ENCODE peak calls at places on chromosomes 7 and 10, in five cellular contexts. One of them, this sample, is unnamed.

GRCh38 chr10:102120142-102120986 is at the start of gene LDB1:
- DNase-seq in GM13976: peak
- DNase-seq in HuH-7: peak
- DNase-seq in activated T-cell treated with anti-CD3 and anti-CD28 coated beads, Interleukin-2, amount 50 U/mL, for 72 hours: peak
- DNase-seq in foreskin fibroblast: peak
- DNase-seq in this sample: peak

GRCh38 chr7:54014765-54015164 is 527.4 kb upstream of the VSTM2A start:
- DNase-seq in GM13976: no peak
- DNase-seq in HuH-7: no peak
- DNase-seq in activated T-cell treated with anti-CD3 and anti-CD28 coated beads, Interleukin-2, amount 50 U/mL, for 72 hours: no peak
- DNase-seq in foreskin fibroblast: no peak
- DNase-seq in this sample: no peak

GRCh38 chr10:104622598-104623209 is 18.4 kb upstream of the SORCS3 start:
- DNase-seq in GM13976: no peak
- DNase-seq in HuH-7: peak
- DNase-seq in activated T-cell treated with anti-CD3 and anti-CD28 coated beads, Interleukin-2, amount 50 U/mL, for 72 hours: no peak
- DNase-seq in foreskin fibroblast: peak
- DNase-seq in this sample: peak

GRCh38 chr7:100211342-100211780 is 8.4 kb upstream of the PVRIG start:
- DNase-seq in GM13976: peak
- DNase-seq in HuH-7: no peak
- DNase-seq in activated T-cell treated with anti-CD3 and anti-CD28 coated beads, Interleukin-2, amount 50 U/mL, for 72 hours: peak
- DNase-seq in foreskin fibroblast: no peak
- DNase-seq in this sample: no peak

GRCh38 chr10:70458329-70459060 is 17.0 kb upstream of the NODAL start:
- DNase-seq in GM13976: peak
- DNase-seq in HuH-7: no peak
- DNase-seq in activated T-cell treated with anti-CD3 and anti-CD28 coated beads, Interleukin-2, amount 50 U/mL, for 72 hours: peak
- DNase-seq in foreskin fibroblast: peak
- DNase-seq in this sample: peak

GRCh38 chr10:6511347-6511746 is 68.7 kb downstream of the PRKCQ start:
- DNase-seq in GM13976: no peak
- DNase-seq in HuH-7: no peak
- DNase-seq in activated T-cell treated with anti-CD3 and anti-CD28 coated beads, Interleukin-2, amount 50 U/mL, for 72 hours: no peak
- DNase-seq in foreskin fibroblast: no peak
- DNase-seq in this sample: no peak

GRCh38 chr7:157000047-157000726 is 10.3 kb downstream of the MNX1 start:
- DNase-seq in GM13976: peak
- DNase-seq in HuH-7: no peak
- DNase-seq in activated T-cell treated with anti-CD3 and anti-CD28 coated beads, Interleukin-2, amount 50 U/mL, for 72 hours: no peak
- DNase-seq in foreskin fibroblast: no peak
- DNase-seq in this sample: peak

GRCh38 chr10:108612485-108612884 is 1310.8 kb downstream of the XPNPEP1 start:
- DNase-seq in GM13976: no peak
- DNase-seq in HuH-7: no peak
- DNase-seq in activated T-cell treated with anti-CD3 and anti-CD28 coated beads, Interleukin-2, amount 50 U/mL, for 72 hours: no peak
- DNase-seq in foreskin fibroblast: no peak
- DNase-seq in this sample: no peak

GRCh38 chr10:28587270-28587969 is 54.5 kb downstream of the WAC start:
- DNase-seq in GM13976: no peak
- DNase-seq in HuH-7: no peak
- DNase-seq in activated T-cell treated with anti-CD3 and anti-CD28 coated beads, Interleukin-2, amount 50 U/mL, for 72 hours: no peak
- DNase-seq in foreskin fibroblast: peak
- DNase-seq in this sample: no peak

GRCh38 chr10:7789390-7789789 is 1.4 kb downstream of the ATP5F1C start:
- DNase-seq in GM13976: no peak
- DNase-seq in HuH-7: peak
- DNase-seq in activated T-cell treated with anti-CD3 and anti-CD28 coated beads, Interleukin-2, amount 50 U/mL, for 72 hours: no peak
- DNase-seq in foreskin fibroblast: peak
- DNase-seq in this sample: no peak

GRCh38 chr10:70357447-70358035 is 24.9 kb downstream of the LRRC20 start:
- DNase-seq in GM13976: no peak
- DNase-seq in HuH-7: no peak
- DNase-seq in activated T-cell treated with anti-CD3 and anti-CD28 coated beads, Interleukin-2, amount 50 U/mL, for 72 hours: no peak
- DNase-seq in foreskin fibroblast: peak
- DNase-seq in this sample: no peak

GRCh38 chr7:112207106-112207592 is 654 bp downstream of the ZNF277 start:
- DNase-seq in GM13976: peak
- DNase-seq in HuH-7: no peak
- DNase-seq in activated T-cell treated with anti-CD3 and anti-CD28 coated beads, Interleukin-2, amount 50 U/mL, for 72 hours: no peak
- DNase-seq in foreskin fibroblast: peak
- DNase-seq in this sample: peak

GRCh38 chr10:126387041-126387908 is 1.0 kb downstream of the ADAM12 start:
- DNase-seq in GM13976: peak
- DNase-seq in HuH-7: no peak
- DNase-seq in activated T-cell treated with anti-CD3 and anti-CD28 coated beads, Interleukin-2, amount 50 U/mL, for 72 hours: peak
- DNase-seq in foreskin fibroblast: peak
- DNase-seq in this sample: peak

GRCh38 chr7:54780490-54780889 is 21.5 kb upstream of the SEC61G start:
- DNase-seq in GM13976: no peak
- DNase-seq in HuH-7: no peak
- DNase-seq in activated T-cell treated with anti-CD3 and anti-CD28 coated beads, Interleukin-2, amount 50 U/mL, for 72 hours: no peak
- DNase-seq in foreskin fibroblast: no peak
- DNase-seq in this sample: no peak

GRCh38 chr7:158373761-158374545 is 213.7 kb downstream of the PTPRN2 start:
- DNase-seq in GM13976: no peak
- DNase-seq in HuH-7: no peak
- DNase-seq in activated T-cell treated with anti-CD3 and anti-CD28 coated beads, Interleukin-2, amount 50 U/mL, for 72 hours: no peak
- DNase-seq in foreskin fibroblast: no peak
- DNase-seq in this sample: no peak

GRCh38 chr10:114026189-114027040 is 17.3 kb upstream of the ADRB1 start:
- DNase-seq in GM13976: no peak
- DNase-seq in HuH-7: no peak
- DNase-seq in activated T-cell treated with anti-CD3 and anti-CD28 coated beads, Interleukin-2, amount 50 U/mL, for 72 hours: no peak
- DNase-seq in foreskin fibroblast: peak
- DNase-seq in this sample: no peak

GRCh38 chr10:17993361-17993760 is 41.6 kb downstream of the SLC39A12 start:
- DNase-seq in GM13976: no peak
- DNase-seq in HuH-7: no peak
- DNase-seq in activated T-cell treated with anti-CD3 and anti-CD28 coated beads, Interleukin-2, amount 50 U/mL, for 72 hours: no peak
- DNase-seq in foreskin fibroblast: peak
- DNase-seq in this sample: no peak

GRCh38 chr7:26648429-26649015 is 215.9 kb downstream of the SKAP2 start:
- DNase-seq in GM13976: no peak
- DNase-seq in HuH-7: no peak
- DNase-seq in activated T-cell treated with anti-CD3 and anti-CD28 coated beads, Interleukin-2, amount 50 U/mL, for 72 hours: no peak
- DNase-seq in foreskin fibroblast: peak
- DNase-seq in this sample: no peak

GRCh38 chr10:131685576-131685975 is 215.2 kb upstream of the PPP2R2D start:
- DNase-seq in GM13976: no peak
- DNase-seq in HuH-7: no peak
- DNase-seq in activated T-cell treated with anti-CD3 and anti-CD28 coated beads, Interleukin-2, amount 50 U/mL, for 72 hours: no peak
- DNase-seq in foreskin fibroblast: no peak
- DNase-seq in this sample: no peak

GRCh38 chr10:126090911-126091728 is 194.8 kb downstream of the FANK1 start:
- DNase-seq in GM13976: no peak
- DNase-seq in HuH-7: no peak
- DNase-seq in activated T-cell treated with anti-CD3 and anti-CD28 coated beads, Interleukin-2, amount 50 U/mL, for 72 hours: no peak
- DNase-seq in foreskin fibroblast: peak
- DNase-seq in this sample: no peak

GRCh38 chr7:158239290-158239981 is 348.2 kb downstream of the PTPRN2 start:
- DNase-seq in GM13976: no peak
- DNase-seq in HuH-7: no peak
- DNase-seq in activated T-cell treated with anti-CD3 and anti-CD28 coated beads, Interleukin-2, amount 50 U/mL, for 72 hours: no peak
- DNase-seq in foreskin fibroblast: no peak
- DNase-seq in this sample: no peak

GRCh38 chr7:82700739-82701138 is 257.2 kb upstream of the CACNA2D1 start:
- DNase-seq in GM13976: no peak
- DNase-seq in HuH-7: no peak
- DNase-seq in activated T-cell treated with anti-CD3 and anti-CD28 coated beads, Interleukin-2, amount 50 U/mL, for 72 hours: no peak
- DNase-seq in foreskin fibroblast: no peak
- DNase-seq in this sample: peak

GRCh38 chr7:141693082-141693481 is 8.9 kb downstream of the DENND11 start:
- DNase-seq in GM13976: no peak
- DNase-seq in HuH-7: no peak
- DNase-seq in activated T-cell treated with anti-CD3 and anti-CD28 coated beads, Interleukin-2, amount 50 U/mL, for 72 hours: no peak
- DNase-seq in foreskin fibroblast: no peak
- DNase-seq in this sample: no peak

GRCh38 chr7:28409716-28410627 is 2.3 kb upstream of the CREB5 start:
- DNase-seq in GM13976: no peak
- DNase-seq in HuH-7: no peak
- DNase-seq in activated T-cell treated with anti-CD3 and anti-CD28 coated beads, Interleukin-2, amount 50 U/mL, for 72 hours: peak
- DNase-seq in foreskin fibroblast: peak
- DNase-seq in this sample: peak

GRCh38 chr10:23172846-23173548 is 19.1 kb upstream of the PTF1A start:
- DNase-seq in GM13976: no peak
- DNase-seq in HuH-7: no peak
- DNase-seq in activated T-cell treated with anti-CD3 and anti-CD28 coated beads, Interleukin-2, amount 50 U/mL, for 72 hours: no peak
- DNase-seq in foreskin fibroblast: no peak
- DNase-seq in this sample: peak

GRCh38 chr7:47651355-47652317 is 69.7 kb upstream of the TNS3 start:
- DNase-seq in GM13976: no peak
- DNase-seq in HuH-7: no peak
- DNase-seq in activated T-cell treated with anti-CD3 and anti-CD28 coated beads, Interleukin-2, amount 50 U/mL, for 72 hours: no peak
- DNase-seq in foreskin fibroblast: peak
- DNase-seq in this sample: no peak

This sample was measured in iPS-NIHi11.